ENCODE peak calls at places on chromosomes 2 and 18, in nine cellular contexts. A is sigmoid colon; B is stomach; K is brain microvascular endothelial cell; J is CD4-positive, alpha-beta T cell; N is RWPE1; R is HL-60; U is glutamatergic neuron; P is mucosa of descending colon. M is an unnamed sample.

GRCh38 chr2:82342351-82342750 is 2037.8 kb upstream of the LRRTM1 start:
- DNase-seq in A (no peak), B (no peak), K (no peak), J (no peak), N (no peak), R (no peak), U (no peak), P (no peak), M (no peak)

GRCh38 chr2:43368483-43369385 is 142.3 kb upstream of the ZFP36L2 start:
- DNase-seq in A (no peak), B (no peak), K (no peak), J (no peak), N (no peak), R (no peak), U (no peak), P (no peak), M (no peak)

GRCh38 chr2:152326710-152327109 is 8.3 kb upstream of the FMNL2 start:
- DNase-seq in A (no peak), B (no peak), K (no peak), J (no peak), N (no peak), R (no peak), U (no peak), P (no peak), M (no peak)

GRCh38 chr2:130728007-130728454 is 839 bp upstream of the GPR148 start:
- DNase-seq in A (no peak), B (peak), K (no peak), J (no peak), N (no peak), R (peak), U (no peak), P (no peak), M (no peak)

GRCh38 chr2:233074106-233074505 is 14.0 kb downstream of the INPP5D start:
- DNase-seq in A (no peak), B (peak), K (no peak), J (no peak), N (no peak), R (no peak), U (no peak), P (no peak), M (peak)

GRCh38 chr2:204538179-204539009 is 6.9 kb upstream of the PARD3B start:
- DNase-seq in A (peak), B (peak), K (peak), J (no peak), N (no peak), R (no peak), U (no peak), P (no peak), M (no peak)

GRCh38 chr2:129723277-129724020 is 256.0 kb upstream of the RAB6C start:
- DNase-seq in A (no peak), B (no peak), K (no peak), J (no peak), N (no peak), R (no peak), U (no peak), P (no peak), M (no peak)

GRCh38 chr2:134020608-134021007 is 233.3 kb upstream of the MGAT5 start:
- DNase-seq in A (no peak), B (no peak), K (no peak), J (no peak), N (no peak), R (no peak), U (no peak), P (no peak), M (no peak)

GRCh38 chr2:72933207-72933606 is 15.9 kb downstream of the EMX1 start:
- DNase-seq in A (no peak), B (no peak), K (no peak), J (no peak), N (no peak), R (no peak), U (no peak), P (no peak), M (no peak)

GRCh38 chr18:25798026-25798537 is 292.3 kb downstream of the SS18 start:
- DNase-seq in A (no peak), B (no peak), K (no peak), J (no peak), N (no peak), R (no peak), U (no peak), P (no peak), M (no peak)

GRCh38 chr2:210363261-210363660 is 48.3 kb upstream of the MYL1 start:
- DNase-seq in A (no peak), B (no peak), K (peak), J (no peak), N (no peak), R (no peak), U (no peak), P (no peak), M (no peak)

GRCh38 chr2:102592601-102593000 is 26.8 kb upstream of the SLC9A2 start:
- DNase-seq in A (no peak), B (peak), K (peak), J (no peak), N (no peak), R (peak), U (no peak), P (peak), M (no peak)
- TF ChIP-seq CTCF in A (no peak), B (peak), K (peak), J (no peak), N (no peak), R (peak), U (peak), P (peak), M (peak)

GRCh38 chr2:64913357-64913869 is 75.8 kb upstream of the SLC1A4 start:
- DNase-seq in A (no peak), B (peak), K (no peak), J (peak), N (peak), R (peak), U (no peak), P (peak), M (no peak)
- TF ChIP-seq CTCF in A (no peak), B (no peak), K (peak), J (peak), N (peak), R (no peak), U (no peak), P (no peak), M (no peak)

DNA sequence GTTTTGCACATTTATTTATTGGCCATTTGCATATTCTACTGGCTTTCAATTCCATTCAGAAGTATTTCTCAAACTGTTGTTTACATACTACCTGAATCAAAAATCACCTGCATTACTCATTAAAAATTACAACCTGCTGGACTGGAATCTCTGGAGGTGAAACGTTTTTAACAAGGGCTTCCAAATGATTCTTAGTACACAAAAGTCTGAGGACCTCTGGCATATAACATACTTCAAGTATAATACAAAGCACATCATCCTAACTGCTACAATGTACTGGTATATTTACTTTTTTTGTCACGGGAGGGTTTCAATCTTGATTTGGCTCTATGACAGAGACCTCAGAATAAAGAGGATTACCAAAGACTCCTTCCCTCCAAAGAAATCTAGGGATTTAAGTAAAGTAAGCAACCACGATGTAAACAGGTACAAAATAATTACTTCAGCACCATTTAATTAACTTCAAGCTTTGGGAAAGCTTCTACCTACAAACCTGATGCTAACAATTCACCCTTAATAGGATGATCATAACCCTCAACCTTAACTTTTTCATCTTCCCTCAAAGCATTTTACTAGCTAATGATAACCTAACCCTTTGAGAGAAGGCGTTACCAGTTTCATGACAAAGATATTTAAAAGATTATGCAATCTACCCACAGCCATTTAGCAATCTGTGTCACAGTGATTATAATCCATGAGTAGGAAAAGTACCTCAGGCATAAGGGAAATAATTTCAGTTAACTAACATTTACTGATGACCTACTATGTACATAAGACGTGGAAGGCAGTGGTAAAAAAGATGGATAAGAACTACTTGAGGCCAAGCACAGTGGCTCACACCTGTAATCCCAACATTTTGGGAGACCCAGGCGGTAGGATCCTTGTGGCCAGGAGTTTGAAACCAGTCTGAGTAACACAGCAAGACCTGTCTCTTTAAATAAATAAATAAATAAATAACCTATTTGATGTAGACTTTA is 24.7 kb downstream of the ATAD2B start:
- DNase-seq in A (no peak), B (no peak), K (no peak), J (no peak), N (peak), R (peak), U (no peak), P (no peak), M (no peak)
- TF ChIP-seq CTCF in A (no peak), B (no peak), K (no peak), J (no peak), N (no peak), R (no peak), U (no peak), P (no peak), M (no peak)

DNA sequence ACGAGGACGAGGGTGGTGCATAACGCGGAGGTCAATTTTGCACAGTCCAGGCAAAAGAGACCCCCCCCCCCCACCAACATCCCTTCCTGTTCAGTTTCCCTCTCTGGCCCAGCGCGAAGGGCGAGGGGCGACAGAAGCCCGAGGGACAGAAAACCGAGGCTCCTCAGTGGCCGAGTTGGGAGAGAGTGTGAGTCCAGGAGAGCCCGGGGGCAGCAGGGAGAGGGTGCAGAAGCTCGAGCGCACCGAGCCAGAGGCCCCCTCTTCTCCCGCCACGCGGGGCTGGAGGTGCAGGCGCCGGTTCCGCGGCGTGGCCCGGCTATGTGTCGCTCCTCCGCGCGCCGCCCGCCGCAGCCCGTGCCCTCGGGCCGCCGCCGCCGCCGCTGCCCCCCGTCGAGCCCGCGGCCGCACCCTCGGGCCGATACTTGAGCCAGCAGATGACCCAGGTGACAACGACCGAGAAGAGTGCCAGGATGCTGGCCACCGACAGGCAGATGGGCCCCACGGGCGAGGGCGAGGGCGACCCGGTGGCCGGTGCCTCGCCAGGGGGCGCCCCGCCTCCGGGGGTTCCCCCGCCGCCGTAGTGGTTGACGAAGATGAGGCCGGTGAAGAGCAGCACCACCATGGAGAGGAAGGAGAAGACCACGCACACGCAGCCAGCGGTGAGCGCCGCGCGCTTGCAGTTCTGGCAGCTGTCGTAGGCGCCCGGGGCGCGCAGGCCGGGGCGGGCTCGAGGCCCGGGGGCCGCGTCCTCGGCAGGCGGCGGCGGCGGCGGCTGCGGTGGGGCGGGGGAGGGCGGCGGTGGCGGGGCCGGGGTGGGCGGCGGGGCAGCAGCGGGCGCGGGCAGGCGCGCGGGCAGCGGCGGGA is 20.1 kb upstream of the PAX3 start:
- DNase-seq in A (no peak), B (no peak), K (no peak), J (peak), N (no peak), R (peak), U (peak), P (no peak), M (no peak)
- TF ChIP-seq CTCF in A (no peak), B (peak), K (no peak), J (no peak), N (peak), R (no peak), U (peak), P (no peak), M (no peak)

GRCh38 chr2:127811922-127812321 is 951 bp upstream of the WDR33 start:
- DNase-seq in A (no peak), B (no peak), K (no peak), J (no peak), N (no peak), R (no peak), U (no peak), P (no peak), M (no peak)

GRCh38 chr2:127810156-127810636 is 775 bp downstream of the WDR33 start:
- DNase-seq in A (no peak), B (no peak), K (peak), J (no peak), N (peak), R (no peak), U (peak), P (peak), M (no peak)

GRCh38 chr2:127807678-127808353 is 3.2 kb downstream of the WDR33 start:
- DNase-seq in A (no peak), B (no peak), K (no peak), J (no peak), N (no peak), R (no peak), U (no peak), P (no peak), M (no peak)

GRCh38 chr2:127811397-127811860 is 458 bp upstream of the WDR33 start:
- DNase-seq in A (no peak), B (no peak), K (no peak), J (no peak), N (no peak), R (peak), U (no peak), P (no peak), M (no peak)

DNA sequence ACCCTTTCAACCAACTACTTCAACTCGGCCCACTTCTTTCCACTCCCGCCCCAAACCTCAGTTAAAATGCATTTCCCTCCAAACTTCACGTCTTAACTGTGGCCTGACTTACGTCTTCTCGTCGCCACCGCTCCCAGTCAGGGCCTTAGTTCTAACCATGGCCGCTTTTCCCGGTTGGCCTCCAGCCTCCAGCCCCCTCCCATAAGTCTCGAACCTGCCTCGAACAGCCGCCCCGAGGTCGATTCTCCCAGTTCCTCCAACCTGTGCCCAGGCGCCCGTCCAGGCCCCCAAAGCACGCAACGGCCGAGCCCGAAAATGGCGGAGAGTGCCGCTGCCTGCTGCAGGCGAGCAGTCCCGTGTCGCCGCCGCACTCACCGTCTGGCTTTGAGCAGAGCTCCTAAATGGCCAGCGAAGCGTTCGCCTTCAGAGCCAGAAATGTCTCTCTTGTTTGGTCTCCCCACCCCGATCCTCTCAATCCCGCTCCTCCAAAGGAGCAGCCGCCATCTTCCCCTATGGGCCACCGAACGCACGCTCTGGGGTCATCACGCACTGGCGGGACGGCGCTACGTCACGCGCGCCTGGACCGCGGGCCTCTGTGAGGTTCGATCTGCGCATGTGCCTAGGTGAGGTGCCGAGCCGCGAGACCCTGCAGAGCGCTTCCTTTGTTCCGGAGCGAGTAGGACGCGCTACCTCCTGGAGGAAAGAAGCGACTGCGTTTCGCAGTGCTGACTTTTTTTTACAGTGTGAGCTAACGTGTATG is at the start of gene WDR33:
- DNase-seq in A (peak), B (peak), K (peak), J (peak), N (peak), R (peak), U (peak), P (peak), M (peak)
- TF ChIP-seq CTCF in A (no peak), B (no peak), K (peak), J (no peak), N (no peak), R (no peak), U (no peak), P (no peak), M (no peak)

GRCh38 chr18:65983750-65984149 is 232.9 kb downstream of the CDH7 start:
- DNase-seq in A (no peak), B (no peak), K (no peak), J (no peak), N (no peak), R (no peak), U (no peak), P (no peak), M (no peak)
- TF ChIP-seq CTCF in A (no peak), B (no peak), K (no peak), J (no peak), N (no peak), R (no peak), U (no peak), P (no peak), M (no peak)

GRCh38 chr2:156436477-156437085 is 402 bp downstream of the GPD2 start:
- DNase-seq in A (no peak), B (peak), K (no peak), J (peak), N (no peak), R (peak), U (no peak), P (peak), M (no peak)

GRCh38 chr2:156435392-156435724 is 821 bp upstream of the GPD2 start:
- DNase-seq in A (no peak), B (no peak), K (no peak), J (no peak), N (no peak), R (no peak), U (no peak), P (no peak), M (no peak)

GRCh38 chr2:156437272-156437671 is 1.1 kb downstream of the GPD2 start:
- DNase-seq in A (peak), B (peak), K (no peak), J (no peak), N (no peak), R (peak), U (no peak), P (peak), M (no peak)

GRCh38 chr2:156434461-156435291 is 1.5 kb upstream of the GPD2 start:
- DNase-seq in A (no peak), B (no peak), K (peak), J (no peak), N (no peak), R (no peak), U (no peak), P (no peak), M (no peak)

GRCh38 chr2:156435725-156436476 is at the start of gene GPD2:
- DNase-seq in A (peak), B (peak), K (peak), J (peak), N (peak), R (peak), U (peak), P (peak), M (peak)
- TF ChIP-seq CTCF in A (no peak), B (no peak), K (peak), J (no peak), N (no peak), R (no peak), U (no peak), P (no peak), M (no peak)

GRCh38 chr2:24919977-24920812 is at the start of gene ADCY3:
- DNase-seq in A (peak), B (peak), K (no peak), J (peak), N (peak), R (no peak), U (peak), P (peak), M (peak)

GRCh38 chr2:24919100-24919976 is 699 bp downstream of the ADCY3 start:
- DNase-seq in A (no peak), B (no peak), K (no peak), J (peak), N (peak), R (no peak), U (peak), P (peak), M (peak)

GRCh38 chr2:24923106-24923505 is 3.1 kb upstream of the ADCY3 start:
- DNase-seq in A (peak), B (no peak), K (no peak), J (no peak), N (no peak), R (no peak), U (no peak), P (no peak), M (no peak)

GRCh38 chr2:24922556-24922955 is 2.5 kb upstream of the ADCY3 start:
- DNase-seq in A (no peak), B (no peak), K (no peak), J (no peak), N (no peak), R (no peak), U (no peak), P (no peak), M (no peak)

DNA sequence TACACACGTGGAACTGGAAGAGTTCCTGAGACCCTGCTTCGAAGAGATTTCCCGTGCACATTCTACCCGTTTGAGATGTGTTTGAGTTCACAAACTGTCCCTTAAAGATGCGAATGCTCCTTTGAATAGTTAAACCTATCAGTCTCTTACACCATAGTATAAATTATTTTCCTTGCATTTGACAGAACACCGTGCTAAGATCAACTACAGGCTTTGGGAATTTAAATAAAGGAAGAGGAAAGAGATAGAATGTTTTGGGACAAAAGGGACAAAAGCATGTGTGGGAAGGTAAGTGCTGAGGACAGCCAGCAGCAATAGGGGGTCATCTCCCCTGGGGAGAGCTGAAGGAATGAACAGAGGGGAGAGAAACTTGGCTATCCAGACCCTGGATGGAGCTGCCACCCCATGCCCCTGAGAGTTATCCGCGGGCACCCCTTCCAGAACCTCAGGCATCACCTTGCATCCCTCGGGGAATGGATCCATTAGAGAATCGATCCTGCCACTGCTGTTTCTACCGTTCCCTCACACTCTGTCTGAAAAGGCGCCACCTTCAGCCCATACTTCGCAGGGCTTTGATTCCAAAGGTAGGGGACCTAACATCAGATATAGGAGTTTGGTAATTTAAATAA is 890 bp upstream of the ADCY3 start:
- DNase-seq in A (no peak), B (no peak), K (no peak), J (no peak), N (no peak), R (no peak), U (peak), P (peak), M (no peak)
- TF ChIP-seq CTCF in A (no peak), B (no peak), K (peak), J (no peak), N (peak), R (peak), U (no peak), P (no peak), M (no peak)

M was measured in natural killer cell.